ENCODE peak calls at places on chromosome 20, in four cellular contexts. S is fibroblast of pulmonary artery, W is neuronal stem cell, B is mucosa of descending colon. I is an unnamed sample.

GRCh38 chr20:34703573-34704176 is 469 bp upstream of the TP53INP2 start:
- DNase-seq in S (peak), W (no peak), B (peak), I (no peak)

GRCh38 chr20:31903630-31904386 is 33.4 kb downstream of the TTLL9 start:
- DNase-seq in S (no peak), W (no peak), B (no peak), I (no peak)

GRCh38 chr20:10629946-10630345 is 43.9 kb downstream of the JAG1 start:
- DNase-seq in S (no peak), W (peak), B (no peak), I (no peak)

GRCh38 chr20:32231847-32232246 is 24.2 kb downstream of the POFUT1 start:
- DNase-seq in S (peak), W (no peak), B (no peak), I (peak)

GRCh38 chr20:64137598-64138031 is 26.6 kb upstream of the MYT1 start:
- DNase-seq in S (no peak), W (no peak), B (no peak), I (peak)

GRCh38 chr20:37317316-37317715 is 27.9 kb downstream of the MANBAL start:
- DNase-seq in S (no peak), W (no peak), B (no peak), I (no peak)

GRCh38 chr20:32607727-32608663 is 22.9 kb upstream of the NOL4L start:
- DNase-seq in S (no peak), W (no peak), B (no peak), I (no peak)

GRCh38 chr20:18537651-18538050 is 29.6 kb upstream of the SMIM26 start:
- DNase-seq in S (no peak), W (no peak), B (no peak), I (no peak)

GRCh38 chr20:3436864-3437574 is 29.6 kb upstream of the DNAAF9 start:
- DNase-seq in S (no peak), W (no peak), B (no peak), I (no peak)

GRCh38 chr20:25669826-25670422 is 26.7 kb downstream of the ZNF337 start:
- DNase-seq in S (peak), W (no peak), B (no peak), I (no peak)

GRCh38 chr20:36121981-36122930 is 32.3 kb upstream of the EPB41L1 start:
- DNase-seq in S (no peak), W (no peak), B (peak), I (peak)

GRCh38 chr20:50987493-50988210 is 29.0 kb downstream of the MOCS3 start:
- DNase-seq in S (peak), W (peak), B (no peak), I (peak)

GRCh38 chr20:61426361-61426760 is 174.3 kb downstream of the CDH4 start:
- DNase-seq in S (no peak), W (no peak), B (no peak), I (no peak)

GRCh38 chr20:8678098-8678776 is 390.6 kb upstream of the PLCB4 start:
- DNase-seq in S (peak), W (no peak), B (no peak), I (no peak)

GRCh38 chr20:1212607-1213396 is 9.5 kb downstream of the C20orf202 start:
- DNase-seq in S (peak), W (peak), B (no peak), I (peak)

GRCh38 chr20:62885046-62885445 is 23.4 kb upstream of the TCFL5 start:
- DNase-seq in S (no peak), W (no peak), B (no peak), I (no peak)

GRCh38 chr20:40757087-40757486 is 68.1 kb upstream of the MAFB start:
- DNase-seq in S (peak), W (no peak), B (no peak), I (no peak)

GRCh38 chr20:21713901-21714296 is 8.4 kb downstream of the PAX1 start:
- DNase-seq in S (no peak), W (no peak), B (no peak), I (no peak)

GRCh38 chr20:40807094-40807623 is 118.1 kb upstream of the MAFB start:
- DNase-seq in S (no peak), W (no peak), B (no peak), I (no peak)

GRCh38 chr20:25867776-25868649 is 171.4 kb upstream of the ZNF337 start:
- DNase-seq in S (peak), W (no peak), B (no peak), I (peak)

GRCh38 chr20:58224974-58225373 is 3.5 kb downstream of the ANKRD60 start:
- DNase-seq in S (no peak), W (no peak), B (no peak), I (no peak)

GRCh38 chr20:41669708-41670263 is 51.6 kb upstream of the CHD6 start:
- DNase-seq in S (no peak), W (no peak), B (no peak), I (no peak)

GRCh38 chr20:43188234-43188653 is 1.5 kb downstream of the PTPRT start:
- DNase-seq in S (no peak), W (no peak), B (no peak), I (no peak)

GRCh38 chr20:22807646-22808045 is 223.3 kb upstream of the FOXA2 start:
- DNase-seq in S (no peak), W (no peak), B (no peak), I (peak)

GRCh38 chr20:37565134-37565811 is 37.6 kb upstream of the BLCAP start:
- DNase-seq in S (no peak), W (peak), B (no peak), I (no peak)

GRCh38 chr20:35303735-35304431 is 11.7 kb upstream of the FAM83C start:
- DNase-seq in S (peak), W (peak), B (peak), I (peak)

GRCh38 chr20:1465470-1466210 is 1.0 kb downstream of the NSFL1C start:
- DNase-seq in S (peak), W (no peak), B (no peak), I (no peak)

GRCh38 chr20:44973053-44973452 is 6.7 kb downstream of the STK4 start:
- DNase-seq in S (peak), W (no peak), B (no peak), I (no peak)